ENCODE peak calls at places on chromosomes 11 and 22, in six cellular contexts. Y, R, F, W, I and X are unnamed samples.

GRCh38 chr11:27612932-27613669 is 87.2 kb downstream of the BDNF start:
- DNase-seq in Y (no peak), R (no peak), F (no peak), W (no peak), I (no peak), X (no peak)

GRCh38 chr11:119832132-119832531 is 103.1 kb upstream of the NECTIN1 start:
- DNase-seq in Y (no peak), R (no peak), F (no peak), W (no peak), I (no peak), X (no peak)

GRCh38 chr11:44950036-44950624 is 553 bp downstream of the TP53I11 start:
- DNase-seq in Y (peak; percentile 30), R (peak; percentile 49), F (no peak), W (peak; percentile 55), I (no peak), X (peak; percentile 31)

GRCh38 chr11:44993971-44994705 is 43.5 kb upstream of the TP53I11 start:
- DNase-seq in Y (no peak), R (no peak), F (no peak), W (no peak), I (no peak), X (no peak)

GRCh38 chr11:117855452-117855851 is 21.0 kb downstream of the FXYD6 start:
- DNase-seq in Y (no peak), R (no peak), F (no peak), W (no peak), I (no peak), X (no peak)

GRCh38 chr22:48432721-48433518 is 1394.8 kb downstream of the BRD1 start:
- DNase-seq in Y (no peak), R (no peak), F (no peak), W (peak; percentile 35), I (no peak), X (no peak)

GRCh38 chr22:43399338-43399979 is 12.4 kb upstream of the MPPED1 start:
- DNase-seq in Y (no peak), R (no peak), F (no peak), W (no peak), I (no peak), X (no peak)

GRCh38 chr11:100857236-100858005 is 170.3 kb downstream of the ARHGAP42 start:
- DNase-seq in Y (no peak), R (no peak), F (no peak), W (no peak), I (no peak), X (no peak)

GRCh38 chr22:46069518-46070214 is 80.7 kb upstream of the PPARA start:
- DNase-seq in Y (peak; percentile 37), R (no peak), F (peak; percentile 87), W (peak; percentile 95), I (no peak), X (peak; percentile 95)

GRCh38 chr11:64003807-64004589 is 17.8 kb downstream of the OTUB1 start:
- DNase-seq in Y (no peak), R (no peak), F (no peak), W (peak; percentile 74), I (no peak), X (no peak)

GRCh38 chr11:76086713-76087635 is 119.3 kb downstream of the WNT11 start:
- DNase-seq in Y (no peak), R (no peak), F (no peak), W (peak; percentile 35), I (no peak), X (no peak)

GRCh38 chr22:39994046-39994565 is 648 bp upstream of the FAM83F start:
- DNase-seq in Y (peak; percentile 78), R (peak; percentile 56), F (no peak), W (no peak), I (no peak), X (no peak)

GRCh38 chr11:64516226-64516625 is 74.8 kb upstream of the SLC22A12 start:
- DNase-seq in Y (no peak), R (no peak), F (peak; percentile 42), W (no peak), I (peak; percentile 32), X (no peak)

GRCh38 chr11:87330072-87330678 is 292.4 kb downstream of the TMEM135 start:
- DNase-seq in Y (no peak), R (no peak), F (no peak), W (no peak), I (no peak), X (no peak)